ENCODE peak calls at places on chromosomes 3 and 15, in ten cellular contexts. One of them, this sample, is unnamed.

GRCh38 chr15:67777773-67778172 is 47.5 kb upstream of the SKOR1 start:
- DNase-seq in hepatocyte: no peak
- DNase-seq in Caco-2: no peak
- DNase-seq in kidney: no peak
- DNase-seq in transverse colon: no peak
- DNase-seq in body of pancreas: no peak
- DNase-seq in WTC11: no peak
- DNase-seq in mesothelial cell of epicardium: no peak
- DNase-seq in cardiac fibroblast: no peak
- DNase-seq in suprapubic skin: no peak
- DNase-seq in this sample: no peak

GRCh38 chr3:141237701-141238521 is 6.3 kb downstream of the PXYLP1 start:
- DNase-seq in Caco-2: no peak
- DNase-seq in hepatocyte: no peak
- DNase-seq in mesothelial cell of epicardium: no peak
- DNase-seq in transverse colon: no peak
- DNase-seq in cardiac fibroblast: peak; percentile 38
- DNase-seq in body of pancreas: peak; percentile 94
- DNase-seq in WTC11: no peak
- DNase-seq in suprapubic skin: no peak
- DNase-seq in kidney: no peak
- DNase-seq in this sample: no peak

GRCh38 chr3:187368251-187368733 is at the start of gene RTP4:
- DNase-seq in Caco-2: no peak
- DNase-seq in kidney: no peak
- DNase-seq in body of pancreas: peak; percentile 9
- DNase-seq in transverse colon: no peak
- DNase-seq in WTC11: no peak
- DNase-seq in hepatocyte: peak; percentile 24
- DNase-seq in cardiac fibroblast: peak; percentile 56
- DNase-seq in mesothelial cell of epicardium: no peak
- DNase-seq in suprapubic skin: no peak
- DNase-seq in this sample: peak; percentile 41

GRCh38 chr15:63826513-63826912 is 7.2 kb downstream of the HERC1 start:
- DNase-seq in hepatocyte: no peak
- DNase-seq in body of pancreas: no peak
- DNase-seq in transverse colon: no peak
- DNase-seq in suprapubic skin: no peak
- DNase-seq in cardiac fibroblast: peak; percentile 68
- DNase-seq in WTC11: no peak
- DNase-seq in kidney: no peak
- DNase-seq in mesothelial cell of epicardium: no peak
- DNase-seq in Caco-2: no peak
- DNase-seq in this sample: peak; percentile 16

GRCh38 chr3:62587169-62587568 is 213.8 kb upstream of the FEZF2 start:
- DNase-seq in kidney: no peak
- DNase-seq in Caco-2: no peak
- DNase-seq in cardiac fibroblast: peak; percentile 46
- DNase-seq in transverse colon: no peak
- DNase-seq in suprapubic skin: no peak
- DNase-seq in mesothelial cell of epicardium: no peak
- DNase-seq in WTC11: no peak
- DNase-seq in hepatocyte: no peak
- DNase-seq in body of pancreas: no peak
- DNase-seq in this sample: no peak

GRCh38 chr3:57164217-57164605 is 942 bp downstream of the IL17RD start:
- DNase-seq in body of pancreas: peak; percentile 24
- DNase-seq in suprapubic skin: no peak
- DNase-seq in transverse colon: peak; percentile 26
- DNase-seq in Caco-2: no peak
- DNase-seq in kidney: peak; percentile 81
- DNase-seq in hepatocyte: peak; percentile 52
- DNase-seq in cardiac fibroblast: peak; percentile 46
- DNase-seq in mesothelial cell of epicardium: peak; percentile 51
- DNase-seq in WTC11: no peak
- DNase-seq in this sample: peak; percentile 15

GRCh38 chr3:38111201-38111600 is 25.7 kb downstream of the ACAA1 start:
- DNase-seq in Caco-2: no peak
- DNase-seq in cardiac fibroblast: no peak
- DNase-seq in hepatocyte: no peak
- DNase-seq in body of pancreas: no peak
- DNase-seq in suprapubic skin: no peak
- DNase-seq in transverse colon: no peak
- DNase-seq in WTC11: no peak
- DNase-seq in kidney: no peak
- DNase-seq in mesothelial cell of epicardium: no peak
- DNase-seq in this sample: no peak

GRCh38 chr15:69631005-69631404 is 178.4 kb downstream of the RPLP1 start:
- DNase-seq in hepatocyte: no peak
- DNase-seq in cardiac fibroblast: no peak
- DNase-seq in body of pancreas: no peak
- DNase-seq in mesothelial cell of epicardium: no peak
- DNase-seq in kidney: no peak
- DNase-seq in Caco-2: no peak
- DNase-seq in WTC11: no peak
- DNase-seq in transverse colon: no peak
- DNase-seq in suprapubic skin: no peak
- DNase-seq in this sample: no peak

GRCh38 chr3:128083980-128084674 is 31.9 kb downstream of the SEC61A1 start:
- DNase-seq in suprapubic skin: no peak
- DNase-seq in cardiac fibroblast: peak; percentile 40
- DNase-seq in WTC11: no peak
- DNase-seq in hepatocyte: no peak
- DNase-seq in transverse colon: no peak
- DNase-seq in kidney: no peak
- DNase-seq in mesothelial cell of epicardium: no peak
- DNase-seq in body of pancreas: peak; percentile 73
- DNase-seq in Caco-2: no peak
- DNase-seq in this sample: no peak

GRCh38 chr3:128094295-128095151 is 29.1 kb downstream of the RUVBL1 start:
- DNase-seq in WTC11: no peak
- DNase-seq in body of pancreas: no peak
- DNase-seq in kidney: no peak
- DNase-seq in Caco-2: no peak
- DNase-seq in suprapubic skin: no peak
- DNase-seq in mesothelial cell of epicardium: no peak
- DNase-seq in transverse colon: no peak
- DNase-seq in cardiac fibroblast: no peak
- DNase-seq in hepatocyte: no peak
- DNase-seq in this sample: no peak

GRCh38 chr3:128091586-128091985 is 32.0 kb downstream of the RUVBL1 start:
- DNase-seq in kidney: no peak
- DNase-seq in WTC11: no peak
- DNase-seq in mesothelial cell of epicardium: no peak
- DNase-seq in Caco-2: no peak
- DNase-seq in hepatocyte: no peak
- DNase-seq in suprapubic skin: no peak
- DNase-seq in body of pancreas: no peak
- DNase-seq in transverse colon: no peak
- DNase-seq in cardiac fibroblast: no peak
- DNase-seq in this sample: no peak

GRCh38 chr3:128084675-128085021 is 32.4 kb downstream of the SEC61A1 start:
- DNase-seq in Caco-2: peak; percentile 29
- DNase-seq in transverse colon: no peak
- DNase-seq in body of pancreas: no peak
- DNase-seq in cardiac fibroblast: no peak
- DNase-seq in hepatocyte: no peak
- DNase-seq in WTC11: no peak
- DNase-seq in mesothelial cell of epicardium: no peak
- DNase-seq in suprapubic skin: no peak
- DNase-seq in kidney: no peak
- DNase-seq in this sample: no peak

DNA sequence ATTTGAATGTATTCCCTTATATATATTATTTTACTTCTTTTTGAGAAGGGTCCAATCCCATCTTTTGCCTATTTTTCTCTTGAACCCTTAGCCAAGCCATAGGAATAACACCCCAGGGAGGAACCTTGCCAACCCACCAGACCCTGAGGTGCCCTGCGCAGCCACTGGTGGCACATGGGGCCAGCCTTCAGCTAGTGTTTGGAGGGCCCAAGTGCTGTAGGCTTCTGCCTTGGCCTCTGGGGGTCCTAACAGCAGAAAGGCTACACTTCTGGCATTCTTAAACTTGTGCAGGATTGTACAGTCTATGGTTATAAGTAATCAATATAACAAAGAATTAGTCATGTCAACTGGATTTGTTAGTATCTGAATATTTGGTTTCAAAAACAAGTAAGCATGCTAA is 34.5 kb downstream of the RUVBL1 start:
- DNase-seq in kidney: no peak
- DNase-seq in Caco-2: no peak
- DNase-seq in suprapubic skin: no peak
- DNase-seq in body of pancreas: no peak
- DNase-seq in hepatocyte: no peak
- DNase-seq in mesothelial cell of epicardium: no peak
- DNase-seq in cardiac fibroblast: no peak
- DNase-seq in WTC11: no peak
- DNase-seq in transverse colon: no peak
- DNase-seq in this sample: no peak
- TF ChIP-seq CTCF in kidney: no peak
- TF ChIP-seq CTCF in Caco-2: no peak
- TF ChIP-seq CTCF in suprapubic skin: no peak
- TF ChIP-seq CTCF in body of pancreas: no peak
- TF ChIP-seq CTCF in hepatocyte: no peak
- TF ChIP-seq CTCF in mesothelial cell of epicardium: no peak
- TF ChIP-seq CTCF in cardiac fibroblast: no peak
- TF ChIP-seq CTCF in WTC11: no peak
- TF ChIP-seq CTCF in transverse colon: no peak
- TF ChIP-seq CTCF in this sample: no peak

DNA sequence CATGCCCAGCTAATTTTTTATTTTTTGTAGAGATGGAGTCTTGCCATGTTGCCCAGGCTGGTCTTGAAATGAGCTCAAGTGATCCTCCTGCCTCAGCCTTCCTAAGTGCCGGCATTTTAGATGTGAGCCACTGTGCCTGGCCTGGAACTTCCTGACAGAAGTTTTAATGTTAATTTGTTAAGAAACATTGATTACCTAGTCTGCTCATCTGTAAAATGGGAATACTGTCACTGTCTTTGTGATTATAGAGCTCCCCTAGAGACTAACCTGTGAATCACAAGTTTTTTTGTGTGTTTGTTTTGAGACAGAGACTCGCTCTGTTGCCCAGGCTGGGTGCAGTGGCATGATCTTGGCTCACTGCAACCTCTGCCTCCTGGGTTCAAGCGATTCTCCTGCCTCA is 4.3 kb upstream of the EIF3J start:
- DNase-seq in WTC11: no peak
- DNase-seq in suprapubic skin: no peak
- DNase-seq in cardiac fibroblast: no peak
- DNase-seq in body of pancreas: no peak
- DNase-seq in kidney: no peak
- DNase-seq in transverse colon: no peak
- DNase-seq in Caco-2: no peak
- DNase-seq in mesothelial cell of epicardium: no peak
- DNase-seq in hepatocyte: no peak
- DNase-seq in this sample: no peak
- TF ChIP-seq CTCF in WTC11: no peak
- TF ChIP-seq CTCF in suprapubic skin: no peak
- TF ChIP-seq CTCF in cardiac fibroblast: peak; percentile 13
- TF ChIP-seq CTCF in body of pancreas: no peak
- TF ChIP-seq CTCF in kidney: no peak
- TF ChIP-seq CTCF in transverse colon: no peak
- TF ChIP-seq CTCF in Caco-2: no peak
- TF ChIP-seq CTCF in mesothelial cell of epicardium: no peak
- TF ChIP-seq CTCF in hepatocyte: no peak
- TF ChIP-seq CTCF in this sample: no peak

GRCh38 chr3:152519376-152519775 is 250.6 kb downstream of the MBNL1 start:
- DNase-seq in cardiac fibroblast: no peak
- DNase-seq in Caco-2: no peak
- DNase-seq in body of pancreas: no peak
- DNase-seq in mesothelial cell of epicardium: no peak
- DNase-seq in hepatocyte: no peak
- DNase-seq in suprapubic skin: no peak
- DNase-seq in transverse colon: no peak
- DNase-seq in kidney: no peak
- DNase-seq in WTC11: no peak
- DNase-seq in this sample: no peak

DNA sequence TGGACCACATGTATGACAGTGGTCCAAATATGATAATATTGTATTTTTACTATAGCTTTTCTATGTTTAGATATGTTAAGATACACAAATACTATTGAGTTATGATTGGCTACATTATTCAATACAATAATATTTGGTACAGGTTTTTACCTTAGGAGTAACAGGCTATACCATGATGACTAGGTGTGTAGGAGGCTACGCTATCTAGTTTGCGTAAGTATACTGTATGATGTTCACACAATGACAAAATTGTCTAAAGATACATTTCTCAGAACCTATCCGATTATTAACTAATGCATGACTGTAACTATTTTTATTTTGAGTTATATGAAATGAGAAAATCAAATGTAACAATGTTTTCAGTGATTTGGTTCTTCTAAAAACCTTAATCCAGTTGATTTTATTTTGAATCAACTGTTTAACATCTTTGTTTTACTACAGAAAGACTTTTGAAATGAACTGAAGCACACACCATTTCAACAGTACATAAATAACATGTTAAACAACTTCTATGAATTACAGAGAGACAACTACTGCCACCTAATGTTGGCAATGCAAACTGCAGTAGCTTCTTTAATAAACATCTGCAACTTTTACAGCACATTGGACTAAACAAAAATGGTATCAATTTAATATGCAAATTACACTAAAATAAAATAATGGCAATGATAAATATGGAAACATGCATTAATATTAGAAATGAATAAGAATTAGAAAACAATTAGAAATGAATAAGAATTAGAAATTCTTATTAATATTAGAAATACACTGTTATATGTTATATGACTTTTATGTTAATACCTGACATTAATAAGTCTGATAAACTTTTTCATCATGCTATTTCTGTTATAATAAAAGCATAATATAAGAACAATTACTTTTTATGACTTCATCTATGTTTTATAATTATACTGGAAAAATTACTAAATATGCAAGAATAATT is 255.7 kb downstream of the MBNL1 start:
- DNase-seq in transverse colon: peak; percentile 38
- DNase-seq in mesothelial cell of epicardium: no peak
- DNase-seq in suprapubic skin: no peak
- DNase-seq in WTC11: no peak
- DNase-seq in body of pancreas: peak; percentile 43
- DNase-seq in kidney: no peak
- DNase-seq in hepatocyte: peak; percentile 75
- DNase-seq in Caco-2: peak; percentile 42
- DNase-seq in cardiac fibroblast: peak; percentile 79
- DNase-seq in this sample: peak; percentile 57
- TF ChIP-seq CTCF in transverse colon: peak; percentile 89
- TF ChIP-seq CTCF in mesothelial cell of epicardium: peak; percentile 73
- TF ChIP-seq CTCF in suprapubic skin: peak; percentile 77
- TF ChIP-seq CTCF in WTC11: peak; percentile 34
- TF ChIP-seq CTCF in body of pancreas: peak; percentile 74
- TF ChIP-seq CTCF in kidney: peak; percentile 67
- TF ChIP-seq CTCF in hepatocyte: peak; percentile 87
- TF ChIP-seq CTCF in Caco-2: peak; percentile 73
- TF ChIP-seq CTCF in cardiac fibroblast: peak; percentile 77
- TF ChIP-seq CTCF in this sample: peak; percentile 83

DNA sequence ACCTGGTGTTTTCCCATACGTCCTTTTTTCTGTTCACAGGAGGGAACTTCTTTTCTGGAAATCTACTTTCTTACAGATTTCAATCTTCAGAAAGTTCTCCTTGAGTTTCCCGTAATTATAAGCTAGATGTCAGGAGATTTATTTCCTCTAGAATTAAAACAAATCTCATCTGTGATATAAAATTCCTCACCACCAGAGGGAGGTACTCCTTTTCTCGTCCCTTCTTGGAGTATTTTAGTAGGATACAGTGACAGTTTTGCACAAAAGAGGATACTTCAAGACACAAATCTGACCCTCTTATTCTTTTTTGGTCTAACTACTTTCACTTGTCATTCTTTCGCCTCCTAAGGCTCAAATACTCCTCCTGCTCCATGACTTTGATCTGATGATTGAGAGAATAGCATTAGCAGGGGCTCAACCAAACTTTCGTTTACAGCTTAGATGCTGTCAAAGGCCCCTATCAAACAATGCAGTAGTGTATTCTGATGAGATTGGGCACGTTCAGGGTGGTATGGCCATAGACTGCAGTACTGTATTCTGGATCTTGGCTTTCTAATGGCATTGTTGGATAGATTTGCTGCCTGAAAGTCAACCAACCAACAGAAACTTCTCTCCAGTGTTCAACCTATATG is 38.0 kb downstream of the TMEM41A start:
- DNase-seq in kidney: no peak
- DNase-seq in transverse colon: no peak
- DNase-seq in suprapubic skin: no peak
- DNase-seq in Caco-2: peak; percentile 34
- DNase-seq in cardiac fibroblast: peak; percentile 48
- DNase-seq in body of pancreas: no peak
- DNase-seq in WTC11: no peak
- DNase-seq in mesothelial cell of epicardium: no peak
- DNase-seq in hepatocyte: no peak
- DNase-seq in this sample: no peak
- TF ChIP-seq CTCF in kidney: no peak
- TF ChIP-seq CTCF in transverse colon: peak; percentile 35
- TF ChIP-seq CTCF in suprapubic skin: peak; percentile 12
- TF ChIP-seq CTCF in Caco-2: peak; percentile 25
- TF ChIP-seq CTCF in cardiac fibroblast: no peak
- TF ChIP-seq CTCF in body of pancreas: no peak
- TF ChIP-seq CTCF in WTC11: no peak
- TF ChIP-seq CTCF in mesothelial cell of epicardium: peak; percentile 43
- TF ChIP-seq CTCF in hepatocyte: peak; percentile 34
- TF ChIP-seq CTCF in this sample: no peak

This sample was measured in Calu3.